ENCODE peak calls at places on chromosome 12, in nine cellular contexts. V, A, D, I, B, L, R, H and S are unnamed samples.

GRCh38 chr12:119259483-119259882 is 75.0 kb upstream of the CCDC60 start:
- DNase-seq in I (no peak), L (no peak), R (no peak), D (no peak), A (no peak), V (no peak), B (no peak), H (no peak), S (no peak)

GRCh38 chr12:42725839-42726238 is 136.3 kb upstream of the PRICKLE1 start:
- DNase-seq in A (peak; percentile 69), H (peak; percentile 86), R (peak; percentile 83), I (peak; percentile 72), V (peak; percentile 87), B (no peak), D (no peak), L (no peak), S (peak; percentile 83)

GRCh38 chr12:131415781-131416180 is 295.1 kb upstream of the SFSWAP start:
- DNase-seq in L (no peak), D (no peak), A (no peak), H (no peak), B (peak; percentile 62), I (no peak), V (no peak), R (no peak), S (no peak)

GRCh38 chr12:56315256-56315625 is 547 bp downstream of the CNPY2 start:
- DNase-seq in V (no peak), D (no peak), R (no peak), I (no peak), L (no peak), A (no peak), H (no peak), B (no peak), S (no peak)

GRCh38 chr12:90090929-90091651 is 382.5 kb upstream of the ATP2B1 start:
- DNase-seq in I (peak; percentile 75), H (peak; percentile 97), D (peak; percentile 62), R (peak; percentile 89), A (peak; percentile 71), L (no peak), B (peak; percentile 49), V (peak; percentile 63), S (peak; percentile 84)

GRCh38 chr12:25364529-25365339 is 114.0 kb upstream of the KRAS start:
- DNase-seq in R (no peak), H (no peak), B (no peak), A (no peak), D (no peak), L (no peak), I (no peak), V (no peak), S (no peak)

GRCh38 chr12:101671157-101671791 is 26.2 kb upstream of the CHPT1 start:
- DNase-seq in V (no peak), I (no peak), A (no peak), R (peak; percentile 31), L (peak; percentile 14), D (no peak), B (no peak), H (no peak), S (no peak)

GRCh38 chr12:93108958-93109357 is 179.9 kb upstream of the EEA1 start:
- DNase-seq in D (no peak), L (no peak), A (peak; percentile 73), I (peak; percentile 67), H (peak; percentile 45), B (no peak), R (no peak), V (no peak), S (no peak)

GRCh38 chr12:46292754-46293402 is 24.0 kb upstream of the SLC38A1 start:
- DNase-seq in L (no peak), V (no peak), H (peak; percentile 17), I (peak; percentile 19), B (no peak), A (peak; percentile 11), D (no peak), R (no peak), S (no peak)

GRCh38 chr12:48104531-48104930 is 1.3 kb downstream of the SENP1 start:
- DNase-seq in H (no peak), B (peak; percentile 36), V (no peak), I (no peak), R (no peak), A (no peak), D (no peak), L (no peak), S (no peak)

GRCh38 chr12:108204618-108205017 is 75.5 kb downstream of the WSCD2 start:
- DNase-seq in A (no peak), R (no peak), I (no peak), D (no peak), H (no peak), B (no peak), L (no peak), V (no peak), S (no peak)

GRCh38 chr12:85740190-85740589 is 96.0 kb downstream of the RASSF9 start:
- DNase-seq in B (no peak), H (peak; percentile 20), A (peak; percentile 5), V (no peak), L (no peak), D (no peak), R (no peak), I (no peak), S (no peak)

GRCh38 chr12:22083167-22083566 is 37.1 kb downstream of the CMAS start:
- DNase-seq in R (no peak), V (no peak), D (no peak), B (peak; percentile 21), A (peak; percentile 54), I (peak; percentile 58), H (peak; percentile 71), L (no peak), S (peak; percentile 46)

GRCh38 chr12:113424915-113425823 is 3.0 kb downstream of the SDSL start:
- DNase-seq in A (peak; percentile 78), V (no peak), R (no peak), D (peak; percentile 73), H (peak; percentile 61), L (peak; percentile 34), B (peak; percentile 82), I (peak; percentile 75), S (no peak)

GRCh38 chr12:95102916-95103671 is 29.7 kb upstream of the NR2C1 start:
- DNase-seq in R (peak; percentile 88), A (peak; percentile 34), V (peak; percentile 71), L (no peak), I (peak; percentile 31), H (peak; percentile 33), B (peak; percentile 95), D (no peak), S (peak; percentile 61)

GRCh38 chr12:26116829-26117228 is 8.0 kb downstream of the BHLHE41 start:
- DNase-seq in A (no peak), I (no peak), L (no peak), B (no peak), D (no peak), H (peak; percentile 56), V (no peak), R (no peak), S (no peak)

DNA sequence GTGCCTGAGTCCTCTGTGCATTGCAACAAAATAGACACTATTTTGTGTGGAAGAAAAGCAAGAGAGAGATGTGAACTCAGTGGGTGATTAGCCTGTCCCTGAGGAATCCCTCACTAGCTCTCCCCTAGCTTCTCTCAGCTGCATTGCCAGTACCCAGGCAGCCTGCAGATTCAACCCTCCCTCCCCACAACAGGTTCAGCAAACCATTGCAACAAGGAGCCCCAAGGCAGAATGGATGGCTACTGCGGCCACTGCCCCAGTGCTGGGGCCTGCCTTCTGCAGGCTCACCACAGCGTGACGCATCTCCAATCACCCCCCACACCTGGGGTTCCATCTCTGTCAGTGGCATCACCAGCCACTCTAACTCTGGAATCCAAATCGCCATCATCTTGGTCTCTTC is 2.3 kb downstream of the CRACR2A start:
- DNase-seq in D (no peak), V (no peak), H (no peak), I (no peak), B (peak; percentile 64), L (no peak), A (no peak), R (no peak), S (no peak)
- H3K4me3 ChIP-seq in D (no peak overlapping the region), V (no peak overlapping the region), H (no peak overlapping the region), I (no peak overlapping the region), B (no peak overlapping the region), L (no peak overlapping the region), A (no peak overlapping the region), R (no peak overlapping the region), S (no peak overlapping the region)

GRCh38 chr12:20017772-20018171 is 350.6 kb upstream of the PDE3A start:
- DNase-seq in H (no peak), A (no peak), L (no peak), D (no peak), R (no peak), V (no peak), I (no peak), B (no peak), S (no peak)
- TF ChIP-seq CTCF in H (no peak), A (no peak), L (no peak), D (no peak), R (no peak), V (no peak), I (no peak), B (no peak), S (no peak)

GRCh38 chr12:62862259-62862881 is 72.6 kb downstream of the PPM1H start:
- DNase-seq in A (no peak), I (peak; percentile 23), L (no peak), H (peak; percentile 54), V (no peak), B (no peak), D (no peak), R (no peak), S (no peak)

GRCh38 chr12:62868820-62869219 is 66.1 kb downstream of the PPM1H start:
- DNase-seq in H (no peak), B (no peak), V (no peak), R (no peak), I (no peak), L (no peak), A (no peak), D (no peak), S (no peak)

GRCh38 chr12:62865090-62865489 is 69.9 kb downstream of the PPM1H start:
- DNase-seq in B (no peak), H (no peak), R (no peak), L (no peak), D (no peak), V (no peak), I (no peak), A (no peak), S (no peak)

GRCh38 chr12:62866451-62867082 is 68.4 kb downstream of the PPM1H start:
- DNase-seq in R (no peak), B (peak; percentile 80), L (no peak), H (peak; percentile 79), V (peak; percentile 60), I (peak; percentile 67), D (no peak), A (peak; percentile 42), S (peak; percentile 68)

GRCh38 chr12:62865860-62866407 is 69.0 kb downstream of the PPM1H start:
- DNase-seq in A (peak; percentile 16), V (no peak), R (no peak), L (no peak), D (no peak), B (peak; percentile 50), H (peak; percentile 58), I (no peak), S (peak; percentile 88)
- H3K4me3 ChIP-seq in A (no peak overlapping the region), V (no peak overlapping the region), R (no peak overlapping the region), L (no peak overlapping the region), D (no peak overlapping the region), B (no peak overlapping the region), H (no peak overlapping the region), I (no peak overlapping the region), S (no peak overlapping the region)

DNA sequence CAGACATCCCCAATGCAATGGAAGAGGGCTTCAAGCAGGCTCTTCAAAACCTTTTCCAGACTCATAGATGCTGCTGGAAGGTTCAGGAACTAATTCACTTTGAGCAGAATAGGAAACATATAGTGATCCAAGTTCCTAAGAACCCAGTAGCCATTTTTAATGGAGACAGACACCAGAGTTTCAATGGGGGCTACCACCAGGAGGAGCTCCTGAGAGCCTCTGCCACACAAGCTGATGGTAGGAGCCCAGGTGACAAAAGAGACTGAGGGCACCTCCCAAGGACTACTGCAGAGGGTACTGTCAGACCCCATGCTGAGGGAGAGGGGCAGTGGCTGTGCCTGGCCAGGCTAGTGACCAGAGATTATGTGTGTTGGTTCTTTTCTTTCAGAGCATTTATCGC is 45.9 kb downstream of the IFNG start:
- DNase-seq in H (no peak), B (peak; percentile 45), I (no peak), R (no peak), L (no peak), A (no peak), D (no peak), V (no peak), S (no peak)
- TF ChIP-seq CTCF in H (peak; percentile 7), B (peak; percentile 37), I (peak; percentile 25), R (peak; percentile 48), L (peak; percentile 43), A (peak; percentile 5), D (no peak), V (peak; percentile 25), S (peak; percentile 15)